ENCODE peak calls at places on chromosomes 7 and 10, in eight cellular contexts. S is right atrium auricular region, X is tibial nerve, B is fibroblast of lung, J is foreskin fibroblast, M is IMR-90, O is cardiac fibroblast, I is psoas muscle. L is an unnamed sample.

GRCh38 chr10:43845121-43845520 is 196.4 kb upstream of the ZNF32 start:
- DNase-seq in S (peak; percentile 55), X (no peak), B (no peak), J (no peak), M (no peak), O (no peak), I (no peak), L (no peak)

GRCh38 chr7:79093421-79093820 is 360.0 kb downstream of the MAGI2 start:
- DNase-seq in S (no peak), X (no peak), B (no peak), J (no peak), M (no peak), O (no peak), I (no peak), L (no peak)

GRCh38 chr10:84264611-84265141 is 19.8 kb downstream of the RGR start:
- DNase-seq in S (peak; percentile 79), X (peak; percentile 54), B (peak; percentile 45), J (peak; percentile 47), M (peak; percentile 66), O (peak; percentile 69), I (peak; percentile 73), L (peak; percentile 87)

GRCh38 chr10:20406607-20407188 is 490.4 kb downstream of the NEBL start:
- DNase-seq in S (no peak), X (no peak), B (no peak), J (no peak), M (no peak), O (no peak), I (no peak), L (no peak)

GRCh38 chr7:43869898-43870240 is 552 bp upstream of the MRPS24 start:
- DNase-seq in S (no peak), X (no peak), B (peak; percentile 95), J (peak; percentile 94), M (peak; percentile 96), O (peak; percentile 84), I (no peak), L (no peak)

GRCh38 chr10:102605712-102606111 is 38.6 kb upstream of the TRIM8 start:
- DNase-seq in S (no peak), X (no peak), B (peak; percentile 64), J (no peak), M (no peak), O (no peak), I (no peak), L (no peak)

GRCh38 chr7:41878331-41879112 is 175.6 kb upstream of the INHBA start:
- DNase-seq in S (no peak), X (no peak), B (peak; percentile 77), J (no peak), M (no peak), O (no peak), I (no peak), L (no peak)

GRCh38 chr10:76291175-76291574 is 859.8 kb downstream of the LRMDA start:
- DNase-seq in S (no peak), X (no peak), B (peak; percentile 53), J (no peak), M (no peak), O (no peak), I (no peak), L (no peak)

GRCh38 chr10:114767589-114768393 is 53.8 kb upstream of the FHIP2A start:
- DNase-seq in S (no peak), X (no peak), B (no peak), J (no peak), M (peak; percentile 28), O (no peak), I (peak; percentile 49), L (no peak)

GRCh38 chr7:25173184-25173583 is 48.1 kb upstream of the CYCS start:
- DNase-seq in S (no peak), X (no peak), B (no peak), J (no peak), M (no peak), O (no peak), I (no peak), L (no peak)

GRCh38 chr10:47311193-47311899 is 10.9 kb upstream of the GDF2 start:
- DNase-seq in S (no peak), X (no peak), B (peak; percentile 7), J (no peak), M (no peak), O (no peak), I (peak; percentile 45), L (no peak)

GRCh38 chr7:100974021-100974420 is 4.7 kb downstream of the MUC12 start:
- DNase-seq in S (no peak), X (no peak), B (peak; percentile 47), J (peak; percentile 11), M (no peak), O (no peak), I (no peak), L (no peak)

GRCh38 chr10:73920084-73920483 is 9.2 kb downstream of the PLAU start:
- DNase-seq in S (peak; percentile 69), X (no peak), B (no peak), J (peak; percentile 29), M (no peak), O (peak; percentile 44), I (peak; percentile 79), L (no peak)

GRCh38 chr10:86632951-86633350 is 21.4 kb upstream of the OPN4 start:
- DNase-seq in S (no peak), X (no peak), B (no peak), J (no peak), M (no peak), O (no peak), I (no peak), L (no peak)
- TF ChIP-seq CTCF in S (no peak), X (no peak), B (no peak), J (no peak), M (no peak), O (peak; percentile 2), I (no peak), L (no peak)

DNA sequence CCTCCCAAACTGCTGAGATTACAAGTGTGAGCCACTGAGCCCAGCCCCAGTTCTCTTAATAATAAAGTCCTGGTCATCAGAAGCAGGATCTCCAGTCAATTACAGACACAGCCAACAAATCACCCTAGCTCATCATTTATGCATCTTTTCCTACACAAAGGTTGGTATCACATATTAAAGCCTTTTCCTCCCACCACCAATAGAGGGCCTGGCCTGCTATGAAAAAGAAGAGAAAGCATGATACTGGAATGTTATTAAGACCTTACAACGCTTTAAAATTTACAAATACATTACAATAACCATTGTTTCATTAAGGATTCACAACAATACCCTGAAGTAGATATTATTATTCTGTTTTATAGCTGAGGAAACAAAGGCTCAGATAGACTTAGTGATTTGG is 25.9 kb downstream of the VAX1 start:
- DNase-seq in S (no peak), X (no peak), B (no peak), J (no peak), M (no peak), O (no peak), I (no peak), L (no peak)
- TF ChIP-seq CTCF in S (no peak), X (no peak), B (no peak), J (peak; percentile 43), M (no peak), O (peak; percentile 30), I (no peak), L (peak; percentile 58)

GRCh38 chr10:111600772-111601171 is 523.9 kb downstream of the ADRA2A start:
- DNase-seq in S (no peak), X (no peak), B (no peak), J (no peak), M (no peak), O (no peak), I (no peak), L (no peak)
- TF ChIP-seq CTCF in S (no peak), X (no peak), B (no peak), J (no peak), M (no peak), O (no peak), I (no peak), L (no peak)

GRCh38 chr7:84232653-84233052 is 38.1 kb upstream of the SEMA3A start:
- DNase-seq in S (no peak), X (no peak), B (peak; percentile 59), J (peak; percentile 65), M (peak; percentile 93), O (peak; percentile 55), I (no peak), L (no peak)
- TF ChIP-seq CTCF in S (no peak), X (no peak), B (peak; percentile 25), J (peak; percentile 34), M (peak; percentile 31), O (peak; percentile 45), I (no peak), L (peak; percentile 27)

GRCh38 chr7:138097064-138097741 is 20.9 kb downstream of the AKR1D1 start:
- DNase-seq in S (no peak), X (no peak), B (peak; percentile 14), J (no peak), M (no peak), O (peak; percentile 53), I (no peak), L (no peak)
- TF ChIP-seq CTCF in S (peak; percentile 31), X (no peak), B (no peak), J (peak; percentile 12), M (peak; percentile 16), O (peak; percentile 45), I (no peak), L (peak; percentile 45)

L was measured in osteocyte.